ENCODE peak calls at places on chromosome 18, in eight cellular contexts. O is GM23338, U is Peyer's patch, M is lung, T is H9, X is body of pancreas, R is HCT116, Y is heart right ventricle. Z is an unnamed sample. For H3K4me1, the result is how much of the 10 kb centered on the place peaks cover.

GRCh38 chr18:36469471-36469870 is 172.0 kb downstream of the FHOD3 start:
- DNase-seq in O (no peak), U (no peak), M (no peak), T (no peak), X (no peak), R (no peak), Y (peak), Z (no peak)

GRCh38 chr18:68694316-68694715 is 20.6 kb downstream of the TMX3 start:
- DNase-seq in O (no peak), U (no peak), M (no peak), T (no peak), X (no peak), R (no peak), Y (no peak), Z (no peak)

GRCh38 chr18:51070545-51070944 is 40.5 kb downstream of the SMAD4 start:
- DNase-seq in O (no peak), U (no peak), M (no peak), T (no peak), X (no peak), R (no peak), Y (no peak), Z (no peak)

GRCh38 chr18:361941-362913 is 94.4 kb upstream of the THOC1 start:
- DNase-seq in O (peak), U (no peak), M (no peak), T (peak), X (no peak), R (no peak), Y (no peak), Z (no peak)

GRCh38 chr18:35456181-35456850 is 41.4 kb downstream of the INO80C start:
- DNase-seq in O (no peak), U (no peak), M (no peak), T (no peak), X (no peak), R (peak), Y (no peak), Z (no peak)

GRCh38 chr18:79575891-79576685 is 103.5 kb upstream of the CTDP1 start:
- DNase-seq in O (no peak), U (no peak), M (no peak), T (peak), X (peak), R (no peak), Y (peak), Z (no peak)

GRCh38 chr18:48956378-48956777 is 5.6 kb upstream of the SMAD7 start:
- DNase-seq in O (no peak), U (no peak), M (no peak), T (no peak), X (no peak), R (no peak), Y (no peak), Z (no peak)

GRCh38 chr18:5995626-5996025 is 100.3 kb upstream of the TMEM200C start:
- DNase-seq in O (peak), U (no peak), M (no peak), T (peak), X (no peak), R (no peak), Y (no peak), Z (no peak)

GRCh38 chr18:37565138-37565984 is at the start of gene CELF4:
- DNase-seq in O (peak), U (no peak), M (no peak), T (no peak), X (peak), R (no peak), Y (no peak), Z (no peak)

GRCh38 chr18:58544179-58544578 is 84.7 kb downstream of the ALPK2 start:
- DNase-seq in O (no peak), U (no peak), M (no peak), T (no peak), X (no peak), R (no peak), Y (no peak), Z (no peak)
- TF ChIP-seq CTCF in O (no peak), U (no peak), M (no peak), T (no peak), X (no peak), R (no peak), Y (no peak), Z (no peak)

DNA sequence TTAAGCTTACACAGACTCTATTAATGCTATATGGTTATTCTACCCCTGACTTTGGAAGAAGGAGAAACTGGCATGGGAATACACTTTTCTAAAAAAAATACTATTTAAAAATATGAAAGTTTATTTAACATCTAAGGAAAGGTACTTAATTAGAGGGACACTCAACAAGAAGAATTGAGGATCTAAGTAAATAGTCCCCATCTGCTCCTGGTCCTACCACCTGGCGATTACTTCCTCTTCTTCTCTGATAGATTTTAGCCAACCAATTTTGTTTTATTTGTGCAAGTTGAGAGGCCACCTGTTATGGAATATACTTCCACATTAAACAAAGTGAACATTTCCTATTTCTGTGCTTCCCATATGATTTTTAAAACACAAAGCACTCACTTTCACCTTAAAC is 111.7 kb downstream of the BCL2 start:
- DNase-seq in O (no peak), U (no peak), M (no peak), T (no peak), X (no peak), R (no peak), Y (no peak), Z (no peak)
- H3K4me1 ChIP-seq in O (under half), U (under half), M (under half), T (under half), X (under half), R (under half), Y (under half), Z (under half)

GRCh38 chr18:33201509-33201926 is 239.0 kb downstream of the CCDC178 start:
- DNase-seq in O (peak), U (no peak), M (no peak), T (peak), X (peak), R (no peak), Y (no peak), Z (no peak)
- TF ChIP-seq CTCF in O (peak), U (peak), M (no peak), T (peak), X (peak), R (peak), Y (no peak), Z (peak)

GRCh38 chr18:56298935-56299334 is 339.5 kb downstream of the TXNL1 start:
- DNase-seq in O (peak), U (no peak), M (no peak), T (no peak), X (no peak), R (no peak), Y (no peak), Z (no peak)
- H3K4me1 ChIP-seq in O (under half), U (under half), M (under half), T (under half), X (under half), R (under half), Y (under half), Z (under half)

GRCh38 chr18:3648695-3649094 is 198.7 kb downstream of the TGIF1 start:
- DNase-seq in O (no peak), U (no peak), M (no peak), T (no peak), X (no peak), R (no peak), Y (no peak), Z (no peak)
- TF ChIP-seq CTCF in O (no peak), U (no peak), M (no peak), T (no peak), X (no peak), R (no peak), Y (no peak), Z (no peak)

GRCh38 chr18:13608791-13609552 is 117.4 kb downstream of the FAM210A start:
- DNase-seq in O (no peak), U (peak), M (no peak), T (no peak), X (no peak), R (no peak), Y (no peak), Z (peak)

GRCh38 chr18:13611616-13612110 is 114.7 kb downstream of the FAM210A start:
- DNase-seq in O (peak), U (peak), M (no peak), T (peak), X (peak), R (no peak), Y (peak), Z (peak)

GRCh38 chr18:13612111-13612997 is 114.0 kb downstream of the FAM210A start:
- DNase-seq in O (no peak), U (peak), M (no peak), T (no peak), X (no peak), R (no peak), Y (no peak), Z (peak)

GRCh38 chr18:13611058-13611615 is 115.2 kb downstream of the FAM210A start:
- DNase-seq in O (peak), U (peak), M (no peak), T (peak), X (peak), R (no peak), Y (peak), Z (peak)

GRCh38 chr18:13610517-13610916 is 115.8 kb downstream of the FAM210A start:
- DNase-seq in O (no peak), U (no peak), M (no peak), T (peak), X (no peak), R (no peak), Y (no peak), Z (peak)
- H3K4me1 ChIP-seq in O (under half), U (under half), M (under half), T (under half), X (under half), R (under half), Y (under half), Z (half or more)

GRCh38 chr18:59149416-59149815 is 9.7 kb downstream of the SEC11C start:
- DNase-seq in O (no peak), U (no peak), M (no peak), T (no peak), X (no peak), R (no peak), Y (no peak), Z (no peak)

GRCh38 chr18:59155140-59155539 is 15.5 kb downstream of the SEC11C start:
- DNase-seq in O (no peak), U (no peak), M (no peak), T (no peak), X (no peak), R (no peak), Y (no peak), Z (no peak)

GRCh38 chr18:59148192-59148591 is 8.5 kb downstream of the SEC11C start:
- DNase-seq in O (no peak), U (no peak), M (no peak), T (no peak), X (peak), R (no peak), Y (no peak), Z (no peak)

GRCh38 chr18:59149007-59149406 is 9.3 kb downstream of the SEC11C start:
- DNase-seq in O (no peak), U (no peak), M (no peak), T (no peak), X (no peak), R (no peak), Y (no peak), Z (no peak)

GRCh38 chr18:59150236-59150635 is 10.6 kb downstream of the SEC11C start:
- DNase-seq in O (peak), U (no peak), M (no peak), T (peak), X (no peak), R (no peak), Y (no peak), Z (no peak)
- TF ChIP-seq CTCF in O (peak), U (no peak), M (no peak), T (peak), X (no peak), R (no peak), Y (no peak), Z (no peak)

GRCh38 chr18:59717291-59717690 is 20.1 kb upstream of the CCBE1 start:
- DNase-seq in O (no peak), U (no peak), M (no peak), T (no peak), X (no peak), R (no peak), Y (no peak), Z (no peak)
- H3K4me1 ChIP-seq in O (under half), U (under half), M (under half), T (under half), X (under half), R (under half), Y (under half), Z (under half)

GRCh38 chr18:58231930-58232329 is 187.9 kb downstream of the NEDD4L start:
- DNase-seq in O (no peak), U (no peak), M (no peak), T (no peak), X (peak), R (no peak), Y (no peak), Z (no peak)
- TF ChIP-seq CTCF in O (peak), U (peak), M (no peak), T (peak), X (peak), R (peak), Y (no peak), Z (no peak)

GRCh38 chr18:63928331-63928730 is 20.6 kb downstream of the SERPINB10 start:
- DNase-seq in O (no peak), U (no peak), M (no peak), T (no peak), X (no peak), R (no peak), Y (no peak), Z (no peak)

DNA sequence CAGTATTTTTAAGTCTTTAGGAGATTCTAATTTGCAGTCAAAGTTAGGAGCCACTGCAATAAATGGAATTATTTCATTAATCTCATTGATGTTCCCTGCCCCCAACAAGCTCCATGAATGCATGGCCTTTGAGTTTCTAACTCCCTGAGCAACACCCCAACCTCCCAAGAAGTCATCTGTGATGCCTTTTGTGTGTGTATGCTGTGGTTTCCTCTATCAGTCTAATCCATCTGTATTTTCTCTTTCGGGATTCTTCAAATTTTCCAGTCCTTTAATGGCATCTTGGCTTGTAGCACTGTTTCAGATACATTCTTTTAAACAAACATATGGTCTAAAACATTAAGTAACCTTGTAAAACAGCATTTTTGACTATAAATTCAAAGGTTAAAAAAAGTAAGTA is 16.8 kb downstream of the SERPINB10 start:
- DNase-seq in O (no peak), U (no peak), M (no peak), T (no peak), X (no peak), R (no peak), Y (no peak), Z (no peak)
- H3K4me1 ChIP-seq in O (under half), U (under half), M (under half), T (under half), X (under half), R (under half), Y (under half), Z (under half)

Z was measured in right atrium auricular region.